ENCODE peak calls at places on chromosomes 11 and 22, in five cellular contexts. X is AG04450, M is breast epithelium, J is NCI-H1092 treated with DMSO at 0.1 percent for 48 hours, D is neuronal stem cell. Z is an unnamed sample.

GRCh38 chr11:66725114-66725513 is 3.9 kb downstream of the SPTBN2 start:
- DNase-seq in D (no peak), X (no peak), J (no peak), M (peak), Z (no peak)

GRCh38 chr11:67695606-67696005 is 21.2 kb upstream of the ALDH3B2 start:
- DNase-seq in X (no peak), J (no peak), M (no peak), D (no peak), Z (no peak)

GRCh38 chr22:22798232-22798616 is 89.4 kb upstream of the IGLL5 start:
- DNase-seq in X (no peak), M (no peak), D (no peak), J (no peak), Z (no peak)

GRCh38 chr22:44622147-44622427 is 79.9 kb upstream of the PRR5 start:
- DNase-seq in J (peak), X (no peak), D (peak), M (no peak), Z (peak)

GRCh38 chr22:30649430-30650007 is 13.9 kb downstream of the SLC35E4 start:
- DNase-seq in M (no peak), X (no peak), D (no peak), J (no peak), Z (no peak)

GRCh38 chr11:126502982-126503381 is 147.5 kb downstream of the ST3GAL4 start:
- DNase-seq in M (peak), D (no peak), X (no peak), J (no peak), Z (no peak)

GRCh38 chr22:48568736-48569330 is 1258.8 kb downstream of the BRD1 start:
- DNase-seq in D (no peak), M (no peak), X (no peak), J (no peak), Z (peak)

GRCh38 chr11:62709262-62710000 is 2.0 kb downstream of the GNG3 start:
- DNase-seq in M (peak), X (peak), D (peak), J (peak), Z (peak)

Z was measured in glutamatergic neuron.